ENCODE peak calls at places on chromosomes 4 and X, in four cellular contexts. K, I, Z and R are unnamed samples.

GRCh38 chr4:121094297-121094966 is 22.1 kb upstream of the NDNF start:
- DNase-seq in K (no peak), Z (no peak), I (no peak), R (no peak)

GRCh38 chr4:105930696-105931095 is 35.4 kb downstream of the NPNT start:
- DNase-seq in K (no peak), Z (no peak), I (no peak), R (no peak)

GRCh38 chr4:7876096-7876993 is 63.3 kb downstream of the AFAP1 start:
- DNase-seq in Z (peak; percentile 55), K (no peak), I (peak; percentile 75), R (no peak)

GRCh38 chr4:56981795-56982201 is 3.1 kb downstream of the POLR2B start:
- DNase-seq in I (no peak), K (no peak), Z (no peak), R (no peak)

GRCh38 chr4:83917572-83917971 is 381.7 kb downstream of the GPAT3 start:
- DNase-seq in K (no peak), I (no peak), Z (no peak), R (no peak)

GRCh38 chr4:40204507-40205258 is 7.9 kb downstream of the RHOH start:
- DNase-seq in Z (no peak), K (no peak), I (no peak), R (no peak)

GRCh38 chrX:101359966-101360365 is 11.4 kb upstream of the TIMM8A start:
- DNase-seq in I (no peak), K (no peak), Z (no peak), R (no peak)

GRCh38 chrX:130108647-130109428 is 1.5 kb downstream of the ELF4 start:
- DNase-seq in Z (no peak), I (peak; percentile 76), K (peak; percentile 73), R (no peak)

GRCh38 chr4:32022071-32022470 is 1301.9 kb downstream of the PCDH7 start:
- DNase-seq in Z (no peak), K (no peak), I (peak; percentile 17), R (no peak)

GRCh38 chrX:10110984-10111363 is 45.8 kb upstream of the CLCN4 start:
- DNase-seq in K (no peak), I (no peak), Z (no peak), R (no peak)

GRCh38 chrX:115957862-115958490 is 212.6 kb upstream of the AGTR2 start:
- DNase-seq in I (no peak), Z (no peak), K (no peak), R (no peak)

GRCh38 chr4:2096073-2096609 is 37.0 kb downstream of the NAT8L start:
- DNase-seq in Z (no peak), K (no peak), I (no peak), R (peak; percentile 53)

GRCh38 chr4:113278324-113278934 is 229.0 kb downstream of the ANK2 start:
- DNase-seq in Z (peak; percentile 69), K (peak; percentile 57), I (peak; percentile 50), R (peak; percentile 91)

GRCh38 chrX:25023908-25024307 is 8.1 kb upstream of the ARX start:
- DNase-seq in Z (no peak), K (no peak), I (no peak), R (no peak)

GRCh38 chrX:123871309-123871708 is 11.5 kb downstream of the XIAP start:
- DNase-seq in I (no peak), K (no peak), Z (no peak), R (no peak)

GRCh38 chr4:76836860-76837564 is 60.9 kb downstream of the SOWAHB start:
- DNase-seq in I (no peak), K (no peak), Z (no peak), R (no peak)

GRCh38 chrX:151870603-151871002 is 42.1 kb upstream of the MAGEA4 start:
- DNase-seq in Z (no peak), I (peak; percentile 35), K (no peak), R (no peak)

GRCh38 chrX:129769467-129770154 is 10.1 kb upstream of the SASH3 start:
- DNase-seq in I (no peak), K (peak; percentile 53), Z (no peak), R (no peak)

DNA sequence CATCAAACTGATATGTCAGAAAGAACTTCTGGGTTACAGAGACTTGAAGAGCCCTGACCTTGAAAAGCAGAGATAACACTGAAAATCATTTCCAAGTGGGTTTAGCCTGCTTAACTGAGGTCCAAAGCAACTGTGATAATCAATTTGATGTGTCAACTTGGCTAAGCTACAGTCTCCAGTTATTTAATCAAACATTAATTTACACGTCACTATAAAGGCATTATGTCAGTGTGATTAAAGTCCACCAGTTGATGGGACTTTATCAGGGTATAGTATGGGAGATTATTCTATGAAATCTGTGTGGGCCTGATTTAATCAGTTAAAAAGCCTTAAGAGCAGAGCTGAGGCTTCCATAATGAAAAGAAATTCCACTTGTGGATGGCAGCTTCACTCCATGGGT is 69.1 kb upstream of the PRSS48 start:
- DNase-seq in Z (no peak), K (no peak), I (no peak), R (no peak)
- TF ChIP-seq POLR2A in Z (no peak), K (no peak), I (no peak), R (no peak)

GRCh38 chr4:178395798-178396197 is 953.6 kb upstream of the AGA start:
- DNase-seq in K (no peak), Z (no peak), I (no peak), R (no peak)
- TF ChIP-seq CTCF in K (no peak), Z (no peak), I (no peak), R (no peak)

GRCh38 chr4:10688827-10689226 is 4.3 kb upstream of the CLNK start:
- DNase-seq in Z (no peak), I (no peak), K (no peak), R (no peak)

GRCh38 chr4:10682397-10682796 is 2.2 kb downstream of the CLNK start:
- DNase-seq in K (no peak), Z (no peak), I (no peak), R (no peak)

GRCh38 chr4:10688022-10688421 is 3.5 kb upstream of the CLNK start:
- DNase-seq in K (no peak), Z (no peak), I (no peak), R (no peak)

GRCh38 chr4:10687526-10687925 is 3.0 kb upstream of the CLNK start:
- DNase-seq in K (no peak), Z (no peak), I (no peak), R (no peak)

DNA sequence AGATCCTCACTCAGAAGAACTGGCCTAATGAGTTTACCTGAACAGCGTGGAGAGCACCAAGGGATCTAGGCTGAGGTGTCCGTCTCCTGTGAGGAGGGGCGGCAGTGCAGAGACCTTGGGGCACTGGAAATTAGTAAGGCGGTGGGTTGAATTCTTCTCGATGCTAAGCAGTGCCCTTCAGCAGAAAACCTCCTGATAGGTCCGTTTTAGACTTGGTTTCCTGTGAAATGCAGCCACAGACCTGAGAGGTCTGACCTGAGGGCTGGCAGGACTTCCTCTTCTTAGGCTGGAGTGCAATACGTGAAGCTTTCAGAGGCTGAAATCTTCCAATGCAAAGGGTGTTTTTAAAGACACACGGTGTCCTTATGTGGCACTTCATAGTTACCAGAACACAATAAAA is at the start of gene CLNK:
- DNase-seq in I (no peak), Z (no peak), K (no peak), R (no peak)
- H3K4me3 ChIP-seq in I (no peak within 1 kb of the TSS), Z (no peak within 1 kb of the TSS), K (no peak within 1 kb of the TSS), R (no peak within 1 kb of the TSS)

GRCh38 chr4:87071401-87071800 is 136.6 kb downstream of the AFF1 start:
- DNase-seq in K (peak; percentile 37), Z (no peak), I (no peak), R (no peak)

GRCh38 chr4:87073187-87073569 is 138.4 kb downstream of the AFF1 start:
- DNase-seq in I (no peak), K (no peak), Z (no peak), R (no peak)

GRCh38 chr4:87075876-87076275 is 141.1 kb downstream of the AFF1 start:
- DNase-seq in K (no peak), Z (no peak), I (no peak), R (no peak)

GRCh38 chr4:87076690-87077358 is 142.0 kb downstream of the AFF1 start:
- DNase-seq in K (no peak), I (no peak), Z (no peak), R (no peak)

GRCh38 chr4:87073570-87074470 is 139.0 kb downstream of the AFF1 start:
- DNase-seq in I (no peak), Z (peak; percentile 45), K (peak; percentile 60), R (peak; percentile 52)
- TF ChIP-seq POLR2A in I (no peak), Z (no peak), K (no peak), R (no peak)

GRCh38 chr4:139584019-139584418 is 28.0 kb upstream of the SETD7 start:
- DNase-seq in I (no peak), K (no peak), Z (no peak), R (no peak)

GRCh38 chr4:139585468-139585867 is 29.4 kb upstream of the SETD7 start:
- DNase-seq in Z (no peak), I (no peak), K (no peak), R (peak; percentile 1)

GRCh38 chr4:139581096-139581495 is 25.1 kb upstream of the SETD7 start:
- DNase-seq in I (no peak), Z (peak; percentile 70), K (no peak), R (peak; percentile 15)

GRCh38 chr4:139584784-139585183 is 28.8 kb upstream of the SETD7 start:
- DNase-seq in Z (no peak), I (no peak), K (no peak), R (peak; percentile 10)

GRCh38 chr4:139582044-139582443 is 26.0 kb upstream of the SETD7 start:
- DNase-seq in Z (no peak), K (no peak), I (no peak), R (peak; percentile 80)
- TF ChIP-seq CTCF in Z (no peak), K (no peak), I (peak; percentile 24), R (no peak)

GRCh38 chr4:136918772-136919171 is 613.5 kb downstream of the PCDH18 start:
- DNase-seq in K (no peak), I (no peak), Z (no peak), R (no peak)
- H3K4me3 ChIP-seq in K (no peak overlapping the region), I (no peak overlapping the region), Z (no peak overlapping the region), R (no peak overlapping the region)

DNA sequence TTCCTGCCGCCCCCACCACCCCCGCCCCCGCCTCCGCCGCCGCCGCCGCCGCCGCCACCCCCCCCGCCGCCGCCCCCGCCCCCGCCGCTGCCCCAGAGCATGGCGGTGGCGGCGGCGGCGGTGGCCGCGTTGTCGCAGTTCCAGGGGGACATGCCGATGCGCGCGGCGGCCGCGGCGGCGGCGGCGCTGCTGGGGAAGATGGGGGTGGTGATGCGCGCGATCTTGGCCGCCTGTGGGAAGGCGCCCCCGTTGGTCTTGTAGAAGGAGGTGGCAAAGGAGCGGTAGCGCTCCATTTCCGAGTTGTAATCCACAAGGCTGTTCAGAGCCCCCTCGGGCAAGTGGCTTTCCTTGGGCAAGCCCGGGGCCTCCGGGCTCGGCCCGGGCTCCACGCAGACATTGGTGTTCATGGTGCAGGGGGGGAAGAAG is 3.3 kb downstream of the CXXC4 start:
- DNase-seq in K (peak; percentile 47), Z (peak; percentile 34), I (peak; percentile 11), R (peak; percentile 86)
- TF ChIP-seq POLR2A in K (no peak), Z (no peak), I (peak; percentile 20), R (no peak)